ENCODE peak calls at places on chromosomes 4 and X, in five cellular contexts. R is K562, U is GM12878, Z is endothelial cell of umbilical vein, G is H1. L is an unnamed sample.

GRCh38 chr4:112726041-112726440 is 89.1 kb downstream of the LARP7 start:
- DNase-seq in R (no peak), U (no peak), Z (no peak), G (no peak), L (no peak)

GRCh38 chrX:40209951-40210617 is 112.3 kb upstream of the BCOR start:
- DNase-seq in R (no peak), U (no peak), Z (no peak), G (no peak), L (no peak)

GRCh38 chr4:10015140-10015753 is 6.0 kb downstream of the SLC2A9 start:
- DNase-seq in R (no peak), U (no peak), Z (peak; percentile 52), G (peak; percentile 46), L (no peak)

GRCh38 chr4:52646096-52646495 is 13.0 kb downstream of the USP46 start:
- DNase-seq in R (no peak), U (no peak), Z (no peak), G (no peak), L (no peak)

GRCh38 chr4:5018603-5019002 is 655 bp downstream of the CYTL1 start:
- DNase-seq in R (no peak), U (no peak), Z (no peak), G (no peak), L (no peak)

GRCh38 chr4:94516067-94516466 is 64.3 kb downstream of the PDLIM5 start:
- DNase-seq in R (no peak), U (no peak), Z (no peak), G (no peak), L (no peak)

GRCh38 chrX:120264315-120264714 is 13.7 kb downstream of the ZBTB33 start:
- DNase-seq in R (no peak), U (no peak), Z (no peak), G (no peak), L (no peak)

GRCh38 chrX:72297953-72298730 is 7.6 kb downstream of the CITED1 start:
- DNase-seq in R (no peak), U (no peak), Z (no peak), G (no peak), L (no peak)

GRCh38 chr4:75985116-75985515 is 5.6 kb downstream of the SDAD1 start:
- DNase-seq in R (no peak), U (no peak), Z (no peak), G (no peak), L (no peak)

DNA sequence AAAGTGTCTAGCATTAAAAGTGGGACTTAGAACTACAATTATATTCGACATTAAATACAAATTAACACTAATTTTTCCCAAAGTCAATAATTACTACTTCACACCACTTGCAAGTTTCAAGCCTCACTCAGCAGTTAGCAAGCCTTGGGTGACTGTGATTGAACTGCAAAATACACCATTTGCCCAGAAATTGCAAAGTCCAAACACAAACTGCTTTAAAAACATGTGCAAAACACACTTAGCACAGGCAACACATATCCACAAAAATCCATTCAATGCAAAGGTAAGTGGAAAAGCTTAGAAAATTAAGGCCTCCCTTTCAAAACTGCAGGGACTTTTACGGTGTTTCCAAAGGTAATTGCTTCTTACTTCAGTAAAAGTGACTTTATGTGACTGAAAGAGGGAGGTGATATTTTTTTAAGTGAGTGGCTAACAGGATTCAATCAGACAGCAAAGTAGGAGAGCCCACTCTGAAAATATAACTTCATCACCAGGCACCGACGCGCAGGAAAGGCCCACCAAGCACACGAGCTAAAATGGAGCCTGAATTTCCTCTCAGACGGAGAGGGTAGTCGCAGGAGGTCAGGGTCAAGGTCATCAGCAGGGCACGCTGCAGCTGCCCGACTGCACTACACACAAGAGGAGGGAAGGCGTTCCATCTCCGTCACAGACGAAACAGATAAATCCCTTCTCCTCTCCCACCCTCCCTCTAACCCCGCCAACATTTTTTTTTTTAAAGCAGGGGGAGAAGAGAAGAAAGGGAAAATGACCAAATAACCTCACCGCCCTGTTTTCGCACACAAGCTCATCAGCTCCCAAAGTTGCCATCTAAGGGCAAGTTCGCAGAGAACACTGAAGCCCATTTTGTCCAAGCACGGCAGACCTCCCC is 3.1 kb downstream of the ZNF827 start:
- DNase-seq in R (no peak), U (peak; percentile 48), Z (peak; percentile 47), G (no peak), L (no peak)
- H3K27ac ChIP-seq in R (no peak overlapping the region), U (peak overlapping the region; percentile 88), Z (peak overlapping the region; percentile 71), G (peak overlapping the region; percentile 37), L (peak overlapping the region; percentile 83)

GRCh38 chr4:6772223-6772928 is 10.2 kb upstream of the KIAA0232 start:
- DNase-seq in R (no peak), U (no peak), Z (no peak), G (no peak), L (no peak)
- TF ChIP-seq POLR2AphosphoS5 in R (no peak), U (no peak), Z (no peak), G (no peak), L (no peak)

DNA sequence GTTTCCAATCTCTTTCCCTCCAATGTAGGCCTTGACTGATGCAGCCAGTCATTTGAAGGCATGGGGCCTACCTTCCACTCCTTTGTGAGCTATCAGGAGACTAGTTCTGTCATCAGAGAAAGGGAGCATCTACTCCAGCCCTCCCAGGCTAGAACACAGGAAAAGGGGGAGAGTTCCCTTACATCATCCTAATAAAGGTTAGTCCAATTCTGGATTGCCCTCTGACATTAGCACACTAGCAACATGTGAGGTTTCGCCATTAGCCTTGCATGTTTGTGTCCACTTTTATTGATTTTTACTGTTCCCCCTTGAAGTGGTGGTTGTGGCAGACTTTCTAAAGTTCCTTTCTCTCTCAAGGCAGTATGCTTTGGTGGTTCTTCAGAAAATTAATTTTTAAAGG is 67.3 kb downstream of the ZFX start:
- DNase-seq in R (no peak), U (no peak), Z (no peak), G (no peak), L (no peak)
- H3K9ac ChIP-seq in R (no peak overlapping the region), U (no peak overlapping the region), Z (no peak overlapping the region), G (no peak overlapping the region), L (no peak overlapping the region)

GRCh38 chrX:130497531-130497930 is 95.7 kb downstream of the RBMX2 start:
- DNase-seq in R (no peak), U (no peak), Z (no peak), G (no peak), L (no peak)
- H3K27ac ChIP-seq in R (no peak overlapping the region), U (no peak overlapping the region), Z (no peak overlapping the region), G (no peak overlapping the region), L (no peak overlapping the region)

DNA sequence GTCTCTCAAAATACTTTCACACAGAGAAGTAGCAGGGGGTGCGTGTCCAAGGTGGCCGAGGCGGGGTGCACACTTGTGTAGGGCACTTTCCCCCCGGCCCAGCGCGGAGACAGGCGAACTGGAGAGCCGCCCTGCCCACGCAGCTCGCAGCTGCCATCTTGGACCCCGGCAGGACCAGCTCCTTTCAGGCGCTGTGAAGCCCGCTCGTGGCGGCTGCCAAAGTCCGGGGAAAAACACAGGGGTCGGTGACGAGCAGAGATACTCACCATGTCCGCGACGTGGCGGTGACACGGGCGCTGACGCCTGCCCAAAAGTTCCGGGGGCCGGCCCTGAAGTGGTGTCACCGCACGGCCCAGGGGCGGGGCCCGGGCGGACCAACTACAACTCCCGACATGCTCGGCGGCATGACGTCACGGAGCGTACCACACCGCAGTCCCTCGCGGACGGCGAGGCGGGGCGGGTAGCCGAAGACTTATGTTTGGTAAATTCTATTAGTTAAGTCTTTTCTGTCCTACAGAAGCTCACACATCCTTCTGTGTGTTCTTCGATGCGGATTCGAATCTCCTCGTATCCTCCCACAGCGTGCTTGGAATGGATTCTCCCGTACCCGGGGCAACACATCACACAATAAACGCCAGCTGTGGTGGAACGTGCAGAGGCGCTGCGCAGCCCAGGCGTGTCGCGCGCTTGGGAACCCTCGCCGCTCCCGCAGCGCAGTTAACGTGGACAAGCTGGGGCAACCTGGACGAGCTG is at the start of gene UFSP2:
- DNase-seq in R (peak; percentile 93), U (peak; percentile 84), Z (peak; percentile 93), G (peak; percentile 46), L (peak; percentile 87)
- TF ChIP-seq POLR2AphosphoS5 in R (no peak), U (peak; percentile 55), Z (peak; percentile 11), G (peak; percentile 77), L (peak; percentile 56)

L was measured in SK-N-MC.